ENCODE peak calls at places on chromosomes 7 and 10, in eight cellular contexts. A is hepatocyte, Z is fibroblast of lung, Y is natural killer cell, U is HFFc6, P is kidney epithelial cell, H is MM.1S, Q is activated B cell treated with CpG ODN at 0.5 μM for 24 hours. R is an unnamed sample.

GRCh38 chr7:108226723-108227359 is 96.7 kb upstream of the LAMB4 start:
- DNase-seq in A (no peak), Z (peak), Y (no peak), U (no peak), P (no peak), H (no peak), Q (no peak), R (no peak)

GRCh38 chr10:92689663-92690210 is at the start of gene HHEX:
- DNase-seq in A (peak), Z (peak), Y (peak), U (no peak), P (no peak), H (peak), Q (peak), R (no peak)

GRCh38 chr10:20443094-20443493 is 454.0 kb downstream of the NEBL start:
- DNase-seq in A (no peak), Z (no peak), Y (no peak), U (no peak), P (no peak), H (no peak), Q (no peak), R (no peak)

GRCh38 chr10:112375721-112376577 is 2.0 kb downstream of the ACSL5 start:
- DNase-seq in A (no peak), Z (peak), Y (peak), U (no peak), P (no peak), H (peak), Q (peak), R (no peak)

GRCh38 chr10:4501306-4501705 is 324.7 kb upstream of the AKR1E2 start:
- DNase-seq in A (peak), Z (peak), Y (no peak), U (no peak), P (peak), H (no peak), Q (no peak), R (no peak)

GRCh38 chr7:132877578-132877977 is 204.3 kb downstream of the CHCHD3 start:
- DNase-seq in A (no peak), Z (no peak), Y (no peak), U (no peak), P (no peak), H (no peak), Q (no peak), R (no peak)

GRCh38 chr10:71218046-71218832 is 5.9 kb downstream of the UNC5B start:
- DNase-seq in A (no peak), Z (peak), Y (no peak), U (peak), P (no peak), H (no peak), Q (no peak), R (no peak)

GRCh38 chr7:82605247-82605864 is 161.8 kb upstream of the CACNA2D1 start:
- DNase-seq in A (peak), Z (peak), Y (no peak), U (peak), P (no peak), H (peak), Q (no peak), R (no peak)

GRCh38 chr7:131690446-131690845 is 134.0 kb upstream of the PODXL start:
- DNase-seq in A (no peak), Z (no peak), Y (no peak), U (no peak), P (no peak), H (no peak), Q (no peak), R (no peak)

GRCh38 chr10:54094321-54094720 is 706.7 kb downstream of the PCDH15 start:
- DNase-seq in A (peak), Z (no peak), Y (no peak), U (no peak), P (no peak), H (no peak), Q (no peak), R (no peak)

DNA sequence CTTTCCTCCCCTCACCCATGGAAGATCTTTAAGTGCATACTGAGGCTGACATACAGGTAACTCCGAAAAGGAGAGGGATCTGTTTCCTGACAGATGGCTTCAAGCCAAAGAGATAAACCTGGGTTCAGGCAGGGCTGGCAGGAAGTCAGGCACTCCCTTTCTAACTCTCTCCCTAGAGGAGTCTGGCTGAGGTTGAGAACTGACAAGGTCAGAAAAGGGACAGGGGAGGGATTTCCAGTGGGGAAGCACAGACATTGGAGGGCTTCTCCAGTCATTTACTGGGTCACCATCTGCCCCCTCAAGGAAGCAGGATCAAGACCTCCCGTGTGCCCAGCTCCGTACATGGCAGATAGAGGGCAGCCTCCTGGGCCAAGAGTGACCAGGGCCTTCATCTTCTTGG is 31.6 kb downstream of the TLX1 start:
- DNase-seq in A (no peak), Z (no peak), Y (no peak), U (no peak), P (no peak), H (no peak), Q (no peak), R (no peak)
- TF ChIP-seq CTCF in A (no peak), Z (no peak), Y (no peak), U (no peak), P (no peak), H (no peak), Q (no peak), R (no peak)

GRCh38 chr7:761631-762030 is 34.5 kb upstream of the PRKAR1B start:
- DNase-seq in A (no peak), Z (no peak), Y (no peak), U (no peak), P (no peak), H (no peak), Q (no peak), R (no peak)

GRCh38 chr7:761101-761500 is 34.0 kb upstream of the PRKAR1B start:
- DNase-seq in A (no peak), Z (no peak), Y (no peak), U (no peak), P (no peak), H (no peak), Q (no peak), R (no peak)

GRCh38 chr7:760006-760405 is 32.9 kb upstream of the PRKAR1B start:
- DNase-seq in A (no peak), Z (no peak), Y (no peak), U (no peak), P (no peak), H (no peak), Q (no peak), R (no peak)

GRCh38 chr7:762891-763290 is 35.8 kb upstream of the PRKAR1B start:
- DNase-seq in A (no peak), Z (no peak), Y (no peak), U (no peak), P (no peak), H (no peak), Q (no peak), R (no peak)

DNA sequence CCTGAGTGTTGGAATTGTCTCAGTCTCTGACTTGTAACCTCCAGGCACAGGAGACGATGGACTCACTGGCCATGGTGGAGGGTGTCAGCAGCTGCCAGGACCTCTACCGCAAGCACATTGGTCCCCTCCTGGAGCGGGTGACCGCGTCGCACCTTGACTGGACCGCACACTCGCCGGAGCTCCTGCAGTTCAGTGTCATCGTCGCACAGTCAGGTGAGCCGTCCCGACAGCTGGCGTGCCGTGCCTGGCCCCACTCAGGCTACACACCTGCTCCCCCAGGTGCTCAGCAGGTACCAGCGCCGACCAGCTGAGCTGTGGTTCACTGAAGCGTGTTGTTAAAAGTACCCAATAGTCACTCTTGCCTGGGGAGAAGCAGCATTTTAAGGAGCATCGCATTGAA is 36.7 kb upstream of the PRKAR1B start:
- DNase-seq in A (no peak), Z (no peak), Y (no peak), U (no peak), P (no peak), H (no peak), Q (no peak), R (no peak)
- TF ChIP-seq CTCF in A (no peak), Z (no peak), Y (no peak), U (no peak), P (no peak), H (no peak), Q (no peak), R (no peak)

GRCh38 chr10:87817291-87817872 is 644 bp downstream of the ATAD1 start:
- DNase-seq in A (no peak), Z (peak), Y (no peak), U (no peak), P (no peak), H (peak), Q (no peak), R (no peak)

GRCh38 chr10:87816842-87817178 is 1.2 kb downstream of the ATAD1 start:
- DNase-seq in A (no peak), Z (no peak), Y (no peak), U (no peak), P (no peak), H (peak), Q (no peak), R (no peak)

GRCh38 chr10:87818505-87819273 is 663 bp upstream of the ATAD1 start:
- DNase-seq in A (peak), Z (peak), Y (peak), U (no peak), P (no peak), H (peak), Q (no peak), R (no peak)

GRCh38 chr10:87817873-87818504 is at the start of gene ATAD1:
- DNase-seq in A (peak), Z (peak), Y (peak), U (peak), P (peak), H (peak), Q (peak), R (peak)

GRCh38 chr10:87816163-87816841 is 1.7 kb downstream of the ATAD1 start:
- DNase-seq in A (no peak), Z (no peak), Y (no peak), U (no peak), P (no peak), H (no peak), Q (no peak), R (no peak)
- TF ChIP-seq CTCF in A (no peak), Z (no peak), Y (peak), U (peak), P (no peak), H (peak), Q (no peak), R (no peak)

DNA sequence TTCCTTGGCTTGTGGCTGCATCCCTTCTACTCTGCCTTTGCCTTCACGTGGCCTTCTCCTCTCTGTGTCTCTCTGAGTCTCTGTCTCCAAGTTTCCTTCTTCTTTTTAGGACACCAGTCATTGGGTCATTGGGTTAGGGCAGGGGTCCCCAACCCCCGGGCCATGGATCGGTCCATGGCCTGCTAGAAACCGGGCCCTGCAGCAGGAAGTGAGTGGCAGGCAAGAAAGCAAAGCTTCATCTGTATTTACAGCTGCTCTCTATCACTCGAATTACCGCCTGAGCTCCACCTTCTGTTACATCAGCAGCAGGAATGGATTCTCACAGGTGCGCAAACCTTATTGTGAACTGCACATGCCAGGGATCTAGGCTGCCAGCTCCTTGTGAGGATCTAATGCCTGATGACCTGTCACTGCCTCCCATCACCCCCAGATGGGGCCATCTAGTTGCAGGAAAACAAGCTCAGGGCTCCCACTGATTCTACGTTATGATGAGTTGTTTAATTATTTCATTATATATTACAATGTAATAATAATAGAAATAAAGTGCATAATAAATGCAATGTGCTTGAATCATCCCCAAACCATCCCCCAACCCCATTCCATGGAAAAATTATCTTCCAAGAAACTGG is 47.9 kb upstream of the DOCK1 start:
- DNase-seq in A (no peak), Z (no peak), Y (no peak), U (no peak), P (no peak), H (no peak), Q (no peak), R (no peak)
- TF ChIP-seq CTCF in A (no peak), Z (no peak), Y (no peak), U (no peak), P (no peak), H (no peak), Q (no peak), R (no peak)

GRCh38 chr7:32259917-32260596 is 189.8 kb upstream of the PDE1C start:
- DNase-seq in A (no peak), Z (no peak), Y (no peak), U (no peak), P (no peak), H (no peak), Q (no peak), R (no peak)

GRCh38 chr7:32255036-32255435 is 184.8 kb upstream of the PDE1C start:
- DNase-seq in A (no peak), Z (no peak), Y (no peak), U (no peak), P (no peak), H (no peak), Q (no peak), R (no peak)

GRCh38 chr7:32256811-32257210 is 186.6 kb upstream of the PDE1C start:
- DNase-seq in A (no peak), Z (no peak), Y (no peak), U (no peak), P (no peak), H (no peak), Q (no peak), R (no peak)

GRCh38 chr7:32256376-32256775 is 186.2 kb upstream of the PDE1C start:
- DNase-seq in A (no peak), Z (no peak), Y (no peak), U (no peak), P (no peak), H (no peak), Q (no peak), R (no peak)

GRCh38 chr7:32257632-32258031 is 187.4 kb upstream of the PDE1C start:
- DNase-seq in A (no peak), Z (no peak), Y (no peak), U (no peak), P (no peak), H (no peak), Q (no peak), R (no peak)
- TF ChIP-seq CTCF in A (no peak), Z (no peak), Y (no peak), U (no peak), P (no peak), H (no peak), Q (no peak), R (no peak)

DNA sequence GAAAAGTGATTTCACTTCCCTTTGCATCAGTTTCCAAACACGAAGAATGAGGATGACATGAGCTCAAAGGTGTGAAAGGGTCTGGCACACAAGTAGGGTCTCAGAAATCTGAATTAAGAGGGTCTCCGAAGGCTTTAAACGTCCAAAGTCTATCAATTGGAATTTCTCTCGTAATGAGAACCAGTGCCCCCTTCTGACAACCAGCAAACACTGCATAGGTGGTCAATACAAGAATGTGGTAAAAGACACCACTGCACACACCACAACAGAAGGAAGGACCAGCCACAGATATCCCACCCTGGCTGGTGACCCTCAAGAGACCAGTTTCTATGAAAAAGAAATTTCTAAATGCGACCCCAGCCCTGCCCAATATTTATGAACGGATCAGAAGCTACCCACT is 78.1 kb downstream of the CALN1 start:
- DNase-seq in A (no peak), Z (no peak), Y (no peak), U (no peak), P (no peak), H (no peak), Q (no peak), R (no peak)
- TF ChIP-seq CTCF in A (no peak), Z (no peak), Y (no peak), U (peak), P (no peak), H (no peak), Q (no peak), R (no peak)

GRCh38 chr10:113709221-113709838 is 29.6 kb downstream of the CASP7 start:
- DNase-seq in A (peak), Z (peak), Y (no peak), U (peak), P (peak), H (no peak), Q (no peak), R (no peak)

GRCh38 chr10:113712024-113712423 is 32.3 kb downstream of the CASP7 start:
- DNase-seq in A (no peak), Z (no peak), Y (no peak), U (no peak), P (no peak), H (no peak), Q (no peak), R (no peak)

GRCh38 chr10:113712755-113713154 is 33.0 kb downstream of the CASP7 start:
- DNase-seq in A (no peak), Z (no peak), Y (no peak), U (no peak), P (no peak), H (no peak), Q (no peak), R (no peak)

GRCh38 chr10:113713297-113713982 is 33.7 kb downstream of the CASP7 start:
- DNase-seq in A (no peak), Z (no peak), Y (no peak), U (no peak), P (no peak), H (no peak), Q (no peak), R (no peak)

DNA sequence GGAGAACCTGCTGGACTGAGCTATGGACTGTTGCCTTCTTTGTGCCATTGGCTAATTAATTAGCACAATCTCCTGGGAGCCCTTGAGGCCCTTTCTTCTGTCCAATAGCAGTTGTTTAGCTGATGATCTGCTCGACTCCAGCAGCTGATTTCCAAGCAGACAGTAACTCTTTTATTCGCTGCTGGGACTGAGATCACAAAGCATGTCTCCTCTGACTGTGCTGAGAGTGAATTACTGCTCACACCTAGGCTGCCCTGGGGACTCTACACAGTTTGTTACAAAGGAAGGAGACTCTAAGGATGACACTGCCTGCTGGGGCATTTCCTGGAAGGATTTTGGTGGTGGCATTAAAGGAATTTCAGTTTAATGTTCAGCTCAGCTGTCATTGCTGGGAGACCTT is 31.4 kb downstream of the CASP7 start:
- DNase-seq in A (no peak), Z (no peak), Y (no peak), U (no peak), P (no peak), H (no peak), Q (no peak), R (no peak)
- TF ChIP-seq CTCF in A (no peak), Z (no peak), Y (no peak), U (no peak), P (no peak), H (no peak), Q (no peak), R (no peak)

GRCh38 chr10:48414778-48415177 is 108.3 kb downstream of the MAPK8 start:
- DNase-seq in A (no peak), Z (peak), Y (no peak), U (peak), P (no peak), H (no peak), Q (no peak), R (no peak)

GRCh38 chr10:48417374-48417773 is 110.9 kb downstream of the MAPK8 start:
- DNase-seq in A (no peak), Z (no peak), Y (no peak), U (no peak), P (no peak), H (no peak), Q (no peak), R (no peak)

GRCh38 chr10:48414160-48414559 is 107.7 kb downstream of the MAPK8 start:
- DNase-seq in A (no peak), Z (no peak), Y (no peak), U (no peak), P (no peak), H (no peak), Q (no peak), R (no peak)

GRCh38 chr10:48418189-48418588 is 111.7 kb downstream of the MAPK8 start:
- DNase-seq in A (no peak), Z (no peak), Y (no peak), U (no peak), P (no peak), H (no peak), Q (no peak), R (no peak)

DNA sequence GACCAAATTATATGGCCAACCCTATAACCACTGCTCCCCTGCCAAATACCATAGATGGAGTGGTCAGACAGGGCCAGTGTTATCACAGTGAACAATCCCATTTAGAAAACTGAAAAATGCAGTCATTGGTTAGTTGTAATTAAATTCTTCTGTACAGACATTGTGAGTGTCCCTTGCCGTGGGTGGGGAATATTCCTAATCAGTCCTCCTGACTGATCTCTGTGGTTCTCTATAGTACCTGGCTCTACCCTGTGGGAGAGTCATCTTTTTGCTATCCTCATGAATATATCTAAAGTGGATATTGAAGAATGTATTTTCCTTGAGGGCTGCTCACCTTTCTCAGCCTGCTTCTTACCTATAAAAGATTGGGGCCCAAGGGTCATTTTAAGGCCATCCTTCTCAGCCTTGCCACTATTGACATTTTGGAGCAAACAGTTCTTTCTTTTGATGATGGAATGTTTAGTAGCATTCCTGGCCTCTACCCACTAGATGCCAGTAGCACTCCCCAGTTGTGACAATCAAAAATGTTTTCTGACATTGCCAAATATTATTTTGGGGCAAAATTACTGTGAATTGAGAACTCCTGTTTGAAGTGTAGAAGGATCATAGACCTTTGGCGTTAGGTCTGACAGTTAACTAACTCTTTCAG is 110.2 kb downstream of the MAPK8 start:
- DNase-seq in A (no peak), Z (peak), Y (no peak), U (no peak), P (no peak), H (no peak), Q (no peak), R (no peak)
- TF ChIP-seq CTCF in A (no peak), Z (no peak), Y (no peak), U (peak), P (no peak), H (no peak), Q (no peak), R (no peak)

GRCh38 chr7:130156140-130156539 is 49.1 kb downstream of the TMEM209 start:
- DNase-seq in A (no peak), Z (no peak), Y (no peak), U (no peak), P (no peak), H (no peak), Q (no peak), R (no peak)
- TF ChIP-seq CTCF in A (no peak), Z (no peak), Y (no peak), U (no peak), P (no peak), H (no peak), Q (no peak), R (no peak)

R was measured in omental fat pad.